ENCODE peak calls at places on chromosomes 6 and 20, in ten cellular contexts. T, J, E, H, F, M, P, C, O and R are unnamed samples.

GRCh38 chr6:89323461-89324098 is 8.5 kb upstream of the GABRR2 start:
- DNase-seq in T (no peak), J (no peak), E (no peak), H (no peak), F (no peak), M (no peak), P (peak), C (no peak), O (no peak), R (no peak)

GRCh38 chr6:35044145-35044745 is 96.9 kb downstream of the TCP11 start:
- DNase-seq in T (no peak), J (no peak), E (no peak), H (no peak), F (no peak), M (no peak), P (peak), C (no peak), O (no peak), R (no peak)

GRCh38 chr6:94645191-94645590 is 932.1 kb upstream of the MANEA start:
- DNase-seq in T (no peak), J (no peak), E (no peak), H (no peak), F (no peak), M (no peak), P (no peak), C (no peak), O (no peak), R (no peak)

GRCh38 chr6:28635547-28636158 is 110.0 kb downstream of the GPX5 start:
- DNase-seq in T (no peak), J (peak), E (no peak), H (peak), F (no peak), M (no peak), P (peak), C (no peak), O (no peak), R (no peak)

GRCh38 chr6:66226099-66226498 is 519.1 kb upstream of the EYS start:
- DNase-seq in T (no peak), J (no peak), E (no peak), H (no peak), F (no peak), M (no peak), P (no peak), C (no peak), O (no peak), R (no peak)

GRCh38 chr6:74598473-74599393 is 607.1 kb downstream of the COL12A1 start:
- DNase-seq in T (peak), J (no peak), E (no peak), H (no peak), F (no peak), M (peak), P (peak), C (no peak), O (no peak), R (no peak)

GRCh38 chr6:36633915-36634314 is 39.8 kb downstream of the SRSF3 start:
- DNase-seq in T (no peak), J (no peak), E (no peak), H (no peak), F (no peak), M (no peak), P (no peak), C (no peak), O (no peak), R (no peak)

GRCh38 chr6:154169193-154169847 is 130.3 kb downstream of the OPRM1 start:
- DNase-seq in T (no peak), J (no peak), E (no peak), H (no peak), F (peak), M (no peak), P (no peak), C (no peak), O (no peak), R (no peak)

GRCh38 chr20:48374986-48375715 is 452.6 kb downstream of the PREX1 start:
- DNase-seq in T (no peak), J (peak), E (no peak), H (no peak), F (no peak), M (no peak), P (no peak), C (no peak), O (no peak), R (no peak)

GRCh38 chr6:88365230-88365629 is 199.1 kb upstream of the CNR1 start:
- DNase-seq in T (no peak), J (no peak), E (no peak), H (no peak), F (no peak), M (no peak), P (no peak), C (no peak), O (no peak), R (no peak)

GRCh38 chr6:166942393-166943168 is 13.8 kb downstream of the RNASET2 start:
- DNase-seq in T (no peak), J (no peak), E (no peak), H (no peak), F (peak), M (no peak), P (no peak), C (peak), O (peak), R (no peak)

GRCh38 chr6:10237284-10238043 is 177.4 kb downstream of the TFAP2A start:
- DNase-seq in T (peak), J (no peak), E (no peak), H (no peak), F (no peak), M (no peak), P (peak), C (no peak), O (no peak), R (no peak)

GRCh38 chr6:43009124-43009523 is 4.6 kb downstream of the MEA1 start:
- DNase-seq in T (peak), J (no peak), E (peak), H (peak), F (no peak), M (peak), P (peak), C (no peak), O (peak), R (peak)